ENCODE peak calls at places on chromosomes 7 and 10, in seven cellular contexts. F, P, Q, M, G, C and O are unnamed samples. For H3K27me3, the result is how much of the 10 kb centered on the place peaks cover.

GRCh38 chr7:27684491-27684890 is 21.8 kb upstream of the HIBADH start:
- DNase-seq in Q (no peak), C (no peak), P (no peak), M (no peak), G (no peak), F (no peak), O (no peak)

GRCh38 chr10:133245439-133246235 is 8.0 kb downstream of the VENTX start:
- DNase-seq in Q (no peak), P (no peak), M (no peak), C (no peak), G (no peak), F (no peak), O (no peak)

GRCh38 chr7:2247141-2247985 is 5.3 kb downstream of the NUDT1 start:
- DNase-seq in G (no peak), F (no peak), P (no peak), Q (no peak), M (no peak), C (no peak), O (no peak)

GRCh38 chr10:32931593-32931992 is 26.4 kb downstream of the ITGB1 start:
- DNase-seq in C (no peak), Q (no peak), F (no peak), G (no peak), M (no peak), P (no peak), O (no peak)

GRCh38 chr10:91367127-91367531 is 43.0 kb upstream of the HECTD2 start:
- DNase-seq in M (no peak), G (no peak), F (no peak), P (no peak), C (no peak), Q (no peak), O (no peak)

GRCh38 chr7:67738958-67739357 is 742.3 kb downstream of the TYW1 start:
- DNase-seq in F (no peak), M (no peak), C (no peak), Q (no peak), P (no peak), G (no peak), O (no peak)

GRCh38 chr7:74449809-74450397 is 3.8 kb upstream of the GTF2IRD1 start:
- DNase-seq in P (no peak), F (no peak), Q (no peak), M (peak), C (no peak), G (peak), O (no peak)

GRCh38 chr10:92405006-92405924 is 114.3 kb downstream of the MARCHF5 start:
- DNase-seq in G (no peak), P (no peak), M (no peak), F (no peak), Q (no peak), C (no peak), O (no peak)

GRCh38 chr10:109450702-109451101 is 472.6 kb downstream of the XPNPEP1 start:
- DNase-seq in P (no peak), M (no peak), F (no peak), Q (no peak), G (no peak), C (no peak), O (no peak)

GRCh38 chr10:52217531-52217930 is 96.5 kb upstream of the DKK1 start:
- DNase-seq in Q (no peak), C (no peak), G (no peak), F (no peak), P (no peak), M (no peak), O (no peak)

GRCh38 chr7:70060298-70061068 is 462.2 kb downstream of the AUTS2 start:
- DNase-seq in F (no peak), G (no peak), Q (no peak), C (no peak), M (no peak), P (no peak), O (no peak)

GRCh38 chr7:2157473-2158279 is 75.1 kb downstream of the MAD1L1 start:
- DNase-seq in G (no peak), C (no peak), P (peak), M (peak), Q (peak), F (peak), O (peak)

GRCh38 chr7:52959878-52960660 is 75.4 kb upstream of the POM121L12 start:
- DNase-seq in P (no peak), M (no peak), C (no peak), F (peak), Q (no peak), G (no peak), O (no peak)

GRCh38 chr10:46311501-46311951 is 24.7 kb downstream of the ANTXRL start:
- DNase-seq in F (no peak), M (no peak), G (no peak), C (peak), P (no peak), Q (peak), O (no peak)

GRCh38 chr7:141544831-141545230 is 6.4 kb upstream of the AGK start:
- DNase-seq in F (no peak), P (no peak), M (no peak), G (no peak), Q (no peak), C (no peak), O (no peak)

GRCh38 chr7:36119005-36119711 is 33.9 kb upstream of the EEPD1 start:
- DNase-seq in C (no peak), P (peak), F (peak), G (no peak), M (no peak), Q (no peak), O (peak)

GRCh38 chr7:78476851-78477405 is 678.4 kb downstream of the PHTF2 start:
- DNase-seq in P (no peak), G (no peak), C (no peak), M (no peak), F (no peak), Q (no peak), O (no peak)

GRCh38 chr7:98735801-98736200 is 118.7 kb downstream of the NPTX2 start:
- DNase-seq in G (no peak), C (peak), F (no peak), Q (peak), M (no peak), P (no peak), O (no peak)
- H3K27me3 ChIP-seq in G (under half), C (under half), F (under half), Q (under half), M (under half), P (under half), O (under half)

DNA sequence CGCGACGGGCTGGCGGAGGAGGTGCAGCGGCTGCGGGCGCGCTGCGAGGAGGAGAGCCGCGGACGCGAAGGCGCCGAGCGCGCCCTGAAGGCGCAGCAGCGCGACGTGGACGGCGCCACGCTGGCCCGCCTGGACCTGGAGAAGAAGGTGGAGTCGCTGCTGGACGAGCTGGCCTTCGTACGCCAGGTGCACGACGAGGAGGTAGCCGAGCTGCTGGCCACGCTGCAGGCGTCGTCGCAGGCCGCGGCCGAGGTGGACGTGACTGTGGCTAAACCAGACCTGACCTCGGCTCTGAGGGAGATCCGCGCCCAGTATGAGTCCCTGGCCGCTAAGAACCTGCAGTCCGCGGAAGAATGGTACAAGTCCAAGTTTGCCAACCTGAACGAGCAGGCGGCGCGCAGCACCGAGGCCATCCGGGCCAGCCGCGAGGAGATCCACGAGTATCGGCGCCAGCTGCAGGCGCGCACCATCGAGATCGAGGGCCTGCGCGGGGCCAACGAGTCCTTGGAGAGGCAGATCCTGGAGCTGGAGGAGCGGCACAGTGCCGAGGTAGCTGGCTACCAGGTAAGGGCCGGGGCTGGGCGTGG is 868 bp downstream of the INA start:
- DNase-seq in Q (no peak), G (no peak), C (no peak), M (no peak), P (no peak), F (no peak), O (no peak)
- H3K4me3 ChIP-seq in Q (no peak), G (no peak), C (peak), M (peak), P (peak), F (peak), O (peak)

GRCh38 chr10:101155896-101156295 is 24.8 kb downstream of the TLX1 start:
- DNase-seq in P (no peak), G (no peak), Q (no peak), M (no peak), F (no peak), C (no peak), O (no peak)
- H3K27me3 ChIP-seq in P (half or more), G (under half), Q (half or more), M (half or more), F (under half), C (under half), O (under half)

DNA sequence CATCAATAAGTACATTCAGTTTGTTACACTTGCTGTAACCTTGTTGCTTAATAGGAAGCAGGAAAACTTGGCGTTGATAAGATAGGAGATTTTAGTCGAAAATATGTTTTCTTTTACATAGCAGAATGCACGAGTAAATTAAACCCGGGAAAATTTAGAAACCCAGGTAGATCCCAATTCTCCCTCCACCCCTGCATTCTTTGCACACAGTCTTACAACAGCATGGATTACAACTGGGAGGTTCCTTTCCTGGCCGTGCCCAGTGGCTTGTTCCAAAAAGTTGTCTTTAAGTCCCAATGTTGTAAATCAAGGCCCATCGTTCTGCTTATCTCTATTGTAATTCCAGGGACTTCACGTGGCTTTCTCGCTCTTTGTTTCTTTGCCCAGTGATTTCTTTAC is 1.1 kb upstream of the DPY19L1 start:
- DNase-seq in G (no peak), C (no peak), M (no peak), P (no peak), Q (no peak), F (no peak), O (no peak)
- H3K4me3 ChIP-seq in G (peak), C (peak), M (peak), P (peak), Q (peak), F (peak), O (peak)

DNA sequence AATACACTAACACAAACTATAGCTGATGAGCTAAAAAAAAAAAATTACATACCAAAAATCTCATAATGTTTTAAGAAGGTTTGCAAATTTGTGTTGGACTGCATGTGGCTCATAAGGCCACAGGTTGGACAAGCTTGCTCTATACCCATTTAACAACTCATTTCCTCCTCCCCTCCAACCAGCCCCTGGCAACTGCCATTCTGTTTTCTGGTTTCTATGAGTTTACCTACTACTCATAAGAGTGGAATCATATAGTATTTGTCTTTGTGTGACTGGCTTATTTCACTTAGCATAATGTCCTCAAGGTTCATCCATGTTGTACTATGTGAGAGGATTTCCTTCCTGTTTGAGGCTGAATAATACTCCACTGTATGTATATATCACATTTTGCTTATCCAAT is 100.4 kb upstream of the ARHGAP21 start:
- DNase-seq in G (no peak), P (no peak), M (no peak), F (no peak), Q (no peak), C (no peak), O (no peak)
- H3K27me3 ChIP-seq in G (under half), P (under half), M (under half), F (under half), Q (under half), C (under half), O (under half)

DNA sequence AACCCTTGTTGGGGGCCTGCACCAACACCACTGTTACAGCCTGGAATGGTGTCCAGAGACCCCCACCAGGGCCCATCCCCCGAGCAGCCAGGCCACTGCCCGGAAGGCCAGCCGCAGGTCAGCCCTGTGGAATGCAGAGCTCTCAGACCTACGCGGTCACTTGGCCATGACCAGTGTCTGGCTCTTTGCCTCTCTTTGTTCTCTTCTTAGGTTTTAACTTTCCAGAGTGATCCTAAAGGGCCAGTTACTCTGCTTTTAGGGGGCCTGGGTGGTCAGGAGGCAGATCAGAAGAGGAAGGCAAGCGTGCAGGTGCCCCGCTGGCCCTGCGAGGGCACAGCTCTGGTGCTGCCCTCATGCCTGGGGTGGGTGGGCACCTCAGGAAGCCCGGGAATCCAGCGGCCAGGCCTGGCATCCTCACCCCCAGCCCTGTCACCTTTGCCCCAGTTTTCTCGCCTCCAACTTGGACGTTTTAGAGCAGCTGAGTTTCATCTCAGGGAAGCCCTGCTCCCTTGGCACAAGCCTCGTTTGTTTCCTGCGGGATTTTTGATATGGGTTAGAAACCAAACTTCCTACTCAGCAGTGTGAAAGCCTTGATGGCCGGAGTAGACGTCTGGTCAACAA is 62.5 kb upstream of the CHST15 start:
- DNase-seq in Q (no peak), M (peak), C (peak), P (no peak), F (peak), G (no peak), O (no peak)
- H3K4me3 ChIP-seq in Q (no peak), M (peak), C (no peak), P (no peak), F (no peak), G (no peak), O (no peak)

DNA sequence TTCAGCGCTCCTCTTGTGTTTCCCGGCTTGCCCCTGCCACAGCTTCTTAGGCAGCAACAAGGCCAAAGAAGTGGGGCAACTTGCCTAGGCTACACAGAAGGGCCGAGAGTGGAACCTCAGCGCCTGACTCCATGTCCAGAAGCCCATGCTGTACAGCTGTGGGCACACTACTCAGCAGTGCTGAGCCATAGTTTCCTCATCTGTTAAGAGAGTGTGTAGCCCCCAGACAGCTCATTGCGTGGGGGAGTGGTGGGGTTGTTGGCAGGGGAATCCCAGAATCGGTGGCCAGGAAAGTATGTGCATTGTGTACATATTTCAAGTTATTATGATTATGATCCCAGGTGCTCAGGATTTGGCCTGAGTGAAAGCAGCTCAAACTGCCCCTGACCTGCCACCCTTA is 96.2 kb downstream of the CDH23 start:
- DNase-seq in Q (no peak), C (peak), M (no peak), G (no peak), P (no peak), F (no peak), O (no peak)
- H3K27me3 ChIP-seq in Q (under half), C (under half), M (under half), G (under half), P (under half), F (under half), O (under half)

GRCh38 chr7:81887098-81887497 is 117.3 kb upstream of the HGF start:
- DNase-seq in G (no peak), M (no peak), F (peak), Q (no peak), P (no peak), C (no peak), O (no peak)
- H3K4me3 ChIP-seq in G (no peak), M (no peak), F (no peak), Q (no peak), P (no peak), C (no peak), O (no peak)